ENCODE peak calls at places on chromosome 17, in nine cellular contexts. One of them, this sample, is unnamed. For H3K9me3, the result is how much of the 10 kb centered on the place peaks cover.

GRCh38 chr17:42276609-42277341 is 584 bp upstream of the STAT5B start:
- DNase-seq in right cardiac atrium: peak
- DNase-seq in tibial nerve: peak
- DNase-seq in mucosa of descending colon: peak
- DNase-seq in esophagus squamous epithelium: no peak
- DNase-seq in lung: peak
- DNase-seq in left ventricle myocardium inferior: peak
- DNase-seq in heart right ventricle: peak
- DNase-seq in esophagus muscularis mucosa: no peak
- DNase-seq in this sample: peak

GRCh38 chr17:77246110-77247047 is 105.6 kb downstream of the SEC14L1 start:
- DNase-seq in right cardiac atrium: no peak
- DNase-seq in tibial nerve: no peak
- DNase-seq in mucosa of descending colon: no peak
- DNase-seq in esophagus squamous epithelium: no peak
- DNase-seq in lung: no peak
- DNase-seq in left ventricle myocardium inferior: no peak
- DNase-seq in heart right ventricle: no peak
- DNase-seq in esophagus muscularis mucosa: no peak
- DNase-seq in this sample: no peak

GRCh38 chr17:41959336-41960095 is 7.1 kb upstream of the CNP start:
- DNase-seq in right cardiac atrium: no peak
- DNase-seq in tibial nerve: no peak
- DNase-seq in mucosa of descending colon: no peak
- DNase-seq in esophagus squamous epithelium: no peak
- DNase-seq in lung: no peak
- DNase-seq in left ventricle myocardium inferior: no peak
- DNase-seq in heart right ventricle: no peak
- DNase-seq in esophagus muscularis mucosa: no peak
- DNase-seq in this sample: no peak

GRCh38 chr17:47873200-47874090 is 22.5 kb upstream of the SP6 start:
- DNase-seq in right cardiac atrium: no peak
- DNase-seq in tibial nerve: no peak
- DNase-seq in mucosa of descending colon: no peak
- DNase-seq in esophagus squamous epithelium: no peak
- DNase-seq in lung: no peak
- DNase-seq in left ventricle myocardium inferior: no peak
- DNase-seq in heart right ventricle: no peak
- DNase-seq in esophagus muscularis mucosa: no peak
- DNase-seq in this sample: no peak

GRCh38 chr17:68592667-68593330 is 8.4 kb downstream of the FAM20A start:
- DNase-seq in right cardiac atrium: no peak
- DNase-seq in tibial nerve: no peak
- DNase-seq in mucosa of descending colon: no peak
- DNase-seq in esophagus squamous epithelium: no peak
- DNase-seq in lung: no peak
- DNase-seq in left ventricle myocardium inferior: no peak
- DNase-seq in heart right ventricle: no peak
- DNase-seq in esophagus muscularis mucosa: peak
- DNase-seq in this sample: no peak

GRCh38 chr17:78557598-78558039 is 19.6 kb downstream of the DNAH17 start:
- DNase-seq in right cardiac atrium: no peak
- DNase-seq in tibial nerve: no peak
- DNase-seq in mucosa of descending colon: no peak
- DNase-seq in esophagus squamous epithelium: no peak
- DNase-seq in lung: no peak
- DNase-seq in left ventricle myocardium inferior: no peak
- DNase-seq in heart right ventricle: no peak
- DNase-seq in esophagus muscularis mucosa: no peak
- DNase-seq in this sample: no peak

GRCh38 chr17:65370669-65371126 is 190.8 kb downstream of the AXIN2 start:
- DNase-seq in right cardiac atrium: peak
- DNase-seq in tibial nerve: no peak
- DNase-seq in mucosa of descending colon: peak
- DNase-seq in esophagus squamous epithelium: no peak
- DNase-seq in lung: peak
- DNase-seq in left ventricle myocardium inferior: no peak
- DNase-seq in heart right ventricle: no peak
- DNase-seq in esophagus muscularis mucosa: peak
- DNase-seq in this sample: no peak

GRCh38 chr17:57834146-57834741 is 15.6 kb downstream of the MRPS23 start:
- DNase-seq in right cardiac atrium: peak
- DNase-seq in tibial nerve: no peak
- DNase-seq in mucosa of descending colon: no peak
- DNase-seq in esophagus squamous epithelium: no peak
- DNase-seq in lung: no peak
- DNase-seq in left ventricle myocardium inferior: peak
- DNase-seq in heart right ventricle: peak
- DNase-seq in esophagus muscularis mucosa: no peak
- DNase-seq in this sample: no peak

GRCh38 chr17:45143767-45144198 is 4.5 kb upstream of the HEXIM1 start:
- DNase-seq in right cardiac atrium: peak
- DNase-seq in tibial nerve: peak
- DNase-seq in mucosa of descending colon: peak
- DNase-seq in esophagus squamous epithelium: no peak
- DNase-seq in lung: peak
- DNase-seq in left ventricle myocardium inferior: peak
- DNase-seq in heart right ventricle: peak
- DNase-seq in esophagus muscularis mucosa: peak
- DNase-seq in this sample: no peak

GRCh38 chr17:49730078-49730786 is 22.5 kb upstream of the SLC35B1 start:
- DNase-seq in right cardiac atrium: peak
- DNase-seq in tibial nerve: peak
- DNase-seq in mucosa of descending colon: peak
- DNase-seq in esophagus squamous epithelium: no peak
- DNase-seq in lung: peak
- DNase-seq in left ventricle myocardium inferior: peak
- DNase-seq in heart right ventricle: peak
- DNase-seq in esophagus muscularis mucosa: peak
- DNase-seq in this sample: no peak

GRCh38 chr17:17738901-17739300 is 57.6 kb downstream of the RAI1 start:
- DNase-seq in right cardiac atrium: no peak
- DNase-seq in tibial nerve: no peak
- DNase-seq in mucosa of descending colon: peak
- DNase-seq in esophagus squamous epithelium: no peak
- DNase-seq in lung: no peak
- DNase-seq in left ventricle myocardium inferior: no peak
- DNase-seq in heart right ventricle: no peak
- DNase-seq in esophagus muscularis mucosa: no peak
- DNase-seq in this sample: no peak

GRCh38 chr17:57257213-57257873 is 1.0 kb downstream of the MSI2 start:
- DNase-seq in right cardiac atrium: no peak
- DNase-seq in tibial nerve: no peak
- DNase-seq in mucosa of descending colon: peak
- DNase-seq in esophagus squamous epithelium: no peak
- DNase-seq in lung: no peak
- DNase-seq in left ventricle myocardium inferior: no peak
- DNase-seq in heart right ventricle: no peak
- DNase-seq in esophagus muscularis mucosa: no peak
- DNase-seq in this sample: no peak

GRCh38 chr17:50954641-50955121 is 88.5 kb upstream of the TOB1 start:
- DNase-seq in right cardiac atrium: no peak
- DNase-seq in tibial nerve: no peak
- DNase-seq in mucosa of descending colon: peak
- DNase-seq in esophagus squamous epithelium: no peak
- DNase-seq in lung: no peak
- DNase-seq in left ventricle myocardium inferior: no peak
- DNase-seq in heart right ventricle: no peak
- DNase-seq in esophagus muscularis mucosa: no peak
- DNase-seq in this sample: no peak

GRCh38 chr17:12627177-12627629 is 38.5 kb upstream of the MYOCD start:
- DNase-seq in right cardiac atrium: peak
- DNase-seq in tibial nerve: peak
- DNase-seq in mucosa of descending colon: no peak
- DNase-seq in esophagus squamous epithelium: no peak
- DNase-seq in lung: no peak
- DNase-seq in left ventricle myocardium inferior: no peak
- DNase-seq in heart right ventricle: no peak
- DNase-seq in esophagus muscularis mucosa: no peak
- DNase-seq in this sample: no peak

GRCh38 chr17:49680314-49680713 is 2.4 kb upstream of the SPOP start:
- DNase-seq in right cardiac atrium: no peak
- DNase-seq in tibial nerve: no peak
- DNase-seq in mucosa of descending colon: no peak
- DNase-seq in esophagus squamous epithelium: no peak
- DNase-seq in lung: no peak
- DNase-seq in left ventricle myocardium inferior: no peak
- DNase-seq in heart right ventricle: no peak
- DNase-seq in esophagus muscularis mucosa: peak
- DNase-seq in this sample: no peak

GRCh38 chr17:31310260-31310659 is 3.6 kb downstream of the EVI2B start:
- DNase-seq in right cardiac atrium: no peak
- DNase-seq in tibial nerve: no peak
- DNase-seq in mucosa of descending colon: no peak
- DNase-seq in esophagus squamous epithelium: no peak
- DNase-seq in lung: no peak
- DNase-seq in left ventricle myocardium inferior: no peak
- DNase-seq in heart right ventricle: no peak
- DNase-seq in esophagus muscularis mucosa: no peak
- DNase-seq in this sample: peak

GRCh38 chr17:77371117-77371887 is 230.5 kb downstream of the SEC14L1 start:
- DNase-seq in right cardiac atrium: no peak
- DNase-seq in tibial nerve: no peak
- DNase-seq in mucosa of descending colon: peak
- DNase-seq in esophagus squamous epithelium: no peak
- DNase-seq in lung: no peak
- DNase-seq in left ventricle myocardium inferior: no peak
- DNase-seq in heart right ventricle: no peak
- DNase-seq in esophagus muscularis mucosa: no peak
- DNase-seq in this sample: no peak

GRCh38 chr17:30363715-30364202 is 15.0 kb upstream of the CPD start:
- DNase-seq in right cardiac atrium: no peak
- DNase-seq in tibial nerve: no peak
- DNase-seq in mucosa of descending colon: peak
- DNase-seq in esophagus squamous epithelium: no peak
- DNase-seq in lung: peak
- DNase-seq in left ventricle myocardium inferior: no peak
- DNase-seq in heart right ventricle: no peak
- DNase-seq in esophagus muscularis mucosa: no peak
- DNase-seq in this sample: peak

DNA sequence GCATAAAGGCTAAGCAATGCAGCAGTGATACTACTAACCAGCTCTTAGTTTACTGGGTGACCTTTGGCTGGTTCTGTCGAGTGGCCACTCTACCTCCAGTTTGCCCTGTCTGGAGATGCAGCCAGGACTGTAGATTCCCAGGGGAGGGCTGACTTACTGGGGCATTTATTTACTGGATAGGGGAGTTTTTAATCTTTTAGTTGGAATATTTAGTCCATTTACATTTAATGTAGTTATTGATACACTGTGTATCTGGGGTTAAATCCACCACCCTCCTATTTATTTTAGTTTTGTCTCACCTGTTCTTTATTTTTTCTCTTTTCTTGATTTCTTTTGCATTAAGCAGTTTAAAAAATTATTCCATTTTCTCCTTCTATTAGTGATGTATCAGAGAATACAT is 112.9 kb downstream of the RPTOR start:
- DNase-seq in right cardiac atrium: no peak
- DNase-seq in tibial nerve: no peak
- DNase-seq in mucosa of descending colon: no peak
- DNase-seq in esophagus squamous epithelium: no peak
- DNase-seq in lung: no peak
- DNase-seq in left ventricle myocardium inferior: no peak
- DNase-seq in heart right ventricle: no peak
- DNase-seq in esophagus muscularis mucosa: no peak
- DNase-seq in this sample: no peak
- H3K9me3 ChIP-seq in right cardiac atrium: under half
- H3K9me3 ChIP-seq in tibial nerve: under half
- H3K9me3 ChIP-seq in mucosa of descending colon: under half
- H3K9me3 ChIP-seq in esophagus squamous epithelium: under half
- H3K9me3 ChIP-seq in lung: under half
- H3K9me3 ChIP-seq in left ventricle myocardium inferior: under half
- H3K9me3 ChIP-seq in heart right ventricle: under half
- H3K9me3 ChIP-seq in esophagus muscularis mucosa: under half
- H3K9me3 ChIP-seq in this sample: under half

DNA sequence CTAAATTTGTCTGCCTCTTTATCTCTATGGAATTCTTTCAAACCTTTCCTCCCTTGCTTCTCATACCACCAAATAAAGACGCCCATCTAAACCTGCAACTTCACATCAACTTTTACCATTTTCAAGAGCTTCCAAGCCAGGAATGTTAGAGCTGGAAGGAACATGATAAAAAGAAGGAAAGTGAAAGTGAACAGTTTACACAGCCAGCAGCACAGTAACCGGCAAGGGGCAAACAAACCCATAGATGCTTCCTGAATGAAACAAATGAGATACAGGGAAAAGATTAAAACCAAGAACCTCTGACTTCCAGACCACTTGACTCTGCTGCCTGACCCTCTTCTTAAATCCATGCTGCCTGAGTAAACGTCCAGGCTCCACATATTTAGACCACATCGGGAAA is 231.1 kb upstream of the CA10 start:
- DNase-seq in right cardiac atrium: no peak
- DNase-seq in tibial nerve: no peak
- DNase-seq in mucosa of descending colon: no peak
- DNase-seq in esophagus squamous epithelium: no peak
- DNase-seq in lung: no peak
- DNase-seq in left ventricle myocardium inferior: no peak
- DNase-seq in heart right ventricle: no peak
- DNase-seq in esophagus muscularis mucosa: no peak
- DNase-seq in this sample: no peak
- H3K9me3 ChIP-seq in right cardiac atrium: under half
- H3K9me3 ChIP-seq in tibial nerve: under half
- H3K9me3 ChIP-seq in mucosa of descending colon: under half
- H3K9me3 ChIP-seq in esophagus squamous epithelium: under half
- H3K9me3 ChIP-seq in lung: under half
- H3K9me3 ChIP-seq in left ventricle myocardium inferior: under half
- H3K9me3 ChIP-seq in heart right ventricle: under half
- H3K9me3 ChIP-seq in esophagus muscularis mucosa: under half
- H3K9me3 ChIP-seq in this sample: under half

GRCh38 chr17:61700252-61700651 is 109.2 kb upstream of the NACA2 start:
- DNase-seq in right cardiac atrium: no peak
- DNase-seq in tibial nerve: no peak
- DNase-seq in mucosa of descending colon: no peak
- DNase-seq in esophagus squamous epithelium: no peak
- DNase-seq in lung: no peak
- DNase-seq in left ventricle myocardium inferior: no peak
- DNase-seq in heart right ventricle: no peak
- DNase-seq in esophagus muscularis mucosa: no peak
- DNase-seq in this sample: no peak
- H3K9me3 ChIP-seq in right cardiac atrium: under half
- H3K9me3 ChIP-seq in tibial nerve: under half
- H3K9me3 ChIP-seq in mucosa of descending colon: under half
- H3K9me3 ChIP-seq in esophagus squamous epithelium: under half
- H3K9me3 ChIP-seq in lung: under half
- H3K9me3 ChIP-seq in left ventricle myocardium inferior: half or more
- H3K9me3 ChIP-seq in heart right ventricle: under half
- H3K9me3 ChIP-seq in esophagus muscularis mucosa: under half
- H3K9me3 ChIP-seq in this sample: under half

GRCh38 chr17:26809033-26809432 is 484.9 kb upstream of the WSB1 start:
- DNase-seq in right cardiac atrium: no peak
- DNase-seq in tibial nerve: no peak
- DNase-seq in mucosa of descending colon: no peak
- DNase-seq in esophagus squamous epithelium: no peak
- DNase-seq in lung: no peak
- DNase-seq in left ventricle myocardium inferior: no peak
- DNase-seq in heart right ventricle: no peak
- DNase-seq in esophagus muscularis mucosa: no peak
- DNase-seq in this sample: no peak
- H3K9me3 ChIP-seq in right cardiac atrium: under half
- H3K9me3 ChIP-seq in tibial nerve: under half
- H3K9me3 ChIP-seq in mucosa of descending colon: half or more
- H3K9me3 ChIP-seq in esophagus squamous epithelium: half or more
- H3K9me3 ChIP-seq in lung: under half
- H3K9me3 ChIP-seq in left ventricle myocardium inferior: half or more
- H3K9me3 ChIP-seq in heart right ventricle: under half
- H3K9me3 ChIP-seq in esophagus muscularis mucosa: under half
- H3K9me3 ChIP-seq in this sample: under half